ENCODE peak calls at places on chromosomes 7 and 10, in six cellular contexts. Z, S, W, J, X and T are unnamed samples.

GRCh38 chr7:102080003-102080361 is 206.7 kb upstream of the SH2B2 start:
- DNase-seq in Z (no peak), S (no peak), W (peak), J (no peak), X (no peak), T (no peak)

GRCh38 chr7:64774204-64774842 is 19.9 kb upstream of the ZNF138 start:
- DNase-seq in Z (no peak), S (no peak), W (no peak), J (no peak), X (no peak), T (no peak)

GRCh38 chr10:44982114-44982460 is 3.5 kb upstream of the DEPP1 start:
- DNase-seq in Z (no peak), S (no peak), W (no peak), J (no peak), X (no peak), T (no peak)

GRCh38 chr7:20299647-20300312 is 30.9 kb upstream of the ITGB8 start:
- DNase-seq in Z (no peak), S (no peak), W (no peak), J (no peak), X (peak), T (no peak)

GRCh38 chr7:100367251-100367620 is 6.1 kb upstream of the PILRA start:
- DNase-seq in Z (no peak), S (no peak), W (no peak), J (no peak), X (no peak), T (no peak)

GRCh38 chr10:124025638-124026336 is 67.6 kb downstream of the CHST15 start:
- DNase-seq in Z (peak), S (peak), W (peak), J (no peak), X (no peak), T (peak)

GRCh38 chr10:132396495-132397035 is 435 bp upstream of the PWWP2B start:
- DNase-seq in Z (no peak), S (peak), W (peak), J (no peak), X (no peak), T (peak)

GRCh38 chr7:75039166-75039565 is 34.4 kb downstream of the RCC1L start:
- DNase-seq in Z (no peak), S (no peak), W (no peak), J (no peak), X (no peak), T (no peak)

GRCh38 chr7:90425376-90425775 is 22.1 kb downstream of the CLDN12 start:
- DNase-seq in Z (no peak), S (no peak), W (no peak), J (no peak), X (no peak), T (no peak)

GRCh38 chr7:46291601-46292150 is 370.6 kb upstream of the IGFBP3 start:
- DNase-seq in Z (no peak), S (no peak), W (no peak), J (no peak), X (peak), T (peak)

GRCh38 chr10:17713133-17713532 is 38.9 kb upstream of the TMEM236 start:
- DNase-seq in Z (no peak), S (no peak), W (no peak), J (no peak), X (no peak), T (no peak)

GRCh38 chr10:27709304-27709703 is 36.3 kb downstream of the MKX start:
- DNase-seq in Z (no peak), S (no peak), W (no peak), J (no peak), X (no peak), T (no peak)

GRCh38 chr7:70756789-70757188 is 375.2 kb upstream of the GALNT17 start:
- DNase-seq in Z (no peak), S (no peak), W (no peak), J (peak), X (no peak), T (no peak)

GRCh38 chr10:76411719-76412435 is 980.5 kb downstream of the LRMDA start:
- DNase-seq in Z (no peak), S (no peak), W (no peak), J (no peak), X (no peak), T (no peak)

GRCh38 chr7:125930848-125931247 is 1001.2 kb upstream of the POT1 start:
- DNase-seq in Z (no peak), S (no peak), W (no peak), J (no peak), X (no peak), T (no peak)

GRCh38 chr7:81430761-81431160 is 339.1 kb downstream of the HGF start:
- DNase-seq in Z (no peak), S (no peak), W (no peak), J (no peak), X (no peak), T (no peak)

GRCh38 chr7:80386686-80387085 is 125.2 kb downstream of the GNAT3 start:
- DNase-seq in Z (no peak), S (no peak), W (no peak), J (no peak), X (no peak), T (no peak)

GRCh38 chr10:129709101-129709500 is 242.1 kb downstream of the MGMT start:
- DNase-seq in Z (no peak), S (no peak), W (no peak), J (no peak), X (no peak), T (no peak)

GRCh38 chr10:87000491-87000890 is 19.6 kb upstream of the FAM25A start:
- DNase-seq in Z (no peak), S (peak), W (no peak), J (no peak), X (no peak), T (no peak)
- TF ChIP-seq JUND in Z (no peak), S (no peak), W (no peak), J (no peak), X (no peak), T (no peak)

DNA sequence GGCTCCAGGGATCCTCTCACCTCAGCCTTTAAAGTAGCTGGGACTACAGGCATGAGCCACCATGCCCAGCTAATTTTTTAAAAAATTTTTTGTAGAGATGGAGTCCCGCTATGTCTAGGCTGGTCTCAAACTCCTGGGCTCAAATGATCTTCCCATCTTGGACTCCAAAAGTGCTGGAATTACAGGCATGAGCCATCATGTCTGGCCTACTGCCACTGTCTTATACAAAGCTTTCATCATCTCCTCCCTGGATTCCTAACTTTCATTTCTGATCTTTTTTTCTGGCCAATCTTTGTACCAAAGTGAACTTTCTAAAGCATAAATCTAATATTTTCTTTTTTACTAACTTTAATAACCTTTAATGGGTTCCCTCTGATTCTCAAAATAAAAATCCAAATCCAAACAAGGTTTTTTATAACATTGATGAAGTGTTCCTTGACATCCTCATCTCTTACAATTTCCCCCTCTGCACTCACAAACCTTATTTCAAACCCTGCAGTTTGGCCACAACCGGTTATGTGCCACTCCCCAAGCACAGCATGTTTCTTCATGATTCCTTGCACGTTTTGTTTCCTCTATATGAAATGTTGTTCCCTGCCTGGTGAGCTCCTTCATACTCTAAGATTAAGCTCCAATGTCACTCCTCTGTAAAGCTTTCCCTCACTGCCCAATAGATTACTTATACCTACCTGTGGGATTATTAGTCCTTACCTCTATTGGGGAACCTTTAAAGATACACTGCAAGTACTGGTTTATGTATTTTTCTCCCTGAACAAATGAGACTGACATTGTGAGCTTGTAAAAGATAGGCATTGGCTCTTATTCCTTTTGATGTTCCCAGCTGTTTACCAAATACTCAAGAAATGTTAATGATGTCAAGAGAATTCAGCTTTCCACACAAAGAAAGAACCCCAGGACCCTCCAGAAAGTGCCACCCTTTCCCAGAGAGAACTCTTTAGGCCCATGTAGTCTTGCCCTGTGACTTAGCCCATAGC is 101.7 kb downstream of the HOXA1 start:
- DNase-seq in Z (no peak), S (no peak), W (no peak), J (no peak), X (no peak), T (no peak)
- TF ChIP-seq JUND in Z (no peak), S (no peak), W (no peak), J (no peak), X (no peak), T (no peak)

DNA sequence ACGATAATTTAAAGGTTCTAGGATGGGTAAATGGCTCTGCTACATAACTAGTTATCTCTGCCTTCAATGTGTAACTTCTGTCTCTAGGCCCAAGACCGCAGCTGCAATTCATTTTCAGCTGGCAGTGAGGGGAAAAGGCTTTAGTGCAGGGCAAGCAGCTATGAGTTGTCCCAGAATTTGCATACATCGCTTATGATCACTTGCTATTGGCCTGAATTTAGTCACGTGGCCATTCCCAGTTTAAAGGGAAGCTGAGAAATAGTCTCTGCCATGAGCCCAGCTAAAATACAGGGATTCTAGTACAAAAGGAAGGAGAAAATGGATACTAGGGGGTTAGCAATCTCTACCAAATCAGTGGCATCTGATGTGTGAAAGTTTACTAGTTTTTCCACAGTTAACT is 145.8 kb upstream of the IMMP2L start:
- DNase-seq in Z (no peak), S (no peak), W (no peak), J (no peak), X (no peak), T (no peak)
- TF ChIP-seq JUND in Z (no peak), S (no peak), W (no peak), J (no peak), X (no peak), T (no peak)

DNA sequence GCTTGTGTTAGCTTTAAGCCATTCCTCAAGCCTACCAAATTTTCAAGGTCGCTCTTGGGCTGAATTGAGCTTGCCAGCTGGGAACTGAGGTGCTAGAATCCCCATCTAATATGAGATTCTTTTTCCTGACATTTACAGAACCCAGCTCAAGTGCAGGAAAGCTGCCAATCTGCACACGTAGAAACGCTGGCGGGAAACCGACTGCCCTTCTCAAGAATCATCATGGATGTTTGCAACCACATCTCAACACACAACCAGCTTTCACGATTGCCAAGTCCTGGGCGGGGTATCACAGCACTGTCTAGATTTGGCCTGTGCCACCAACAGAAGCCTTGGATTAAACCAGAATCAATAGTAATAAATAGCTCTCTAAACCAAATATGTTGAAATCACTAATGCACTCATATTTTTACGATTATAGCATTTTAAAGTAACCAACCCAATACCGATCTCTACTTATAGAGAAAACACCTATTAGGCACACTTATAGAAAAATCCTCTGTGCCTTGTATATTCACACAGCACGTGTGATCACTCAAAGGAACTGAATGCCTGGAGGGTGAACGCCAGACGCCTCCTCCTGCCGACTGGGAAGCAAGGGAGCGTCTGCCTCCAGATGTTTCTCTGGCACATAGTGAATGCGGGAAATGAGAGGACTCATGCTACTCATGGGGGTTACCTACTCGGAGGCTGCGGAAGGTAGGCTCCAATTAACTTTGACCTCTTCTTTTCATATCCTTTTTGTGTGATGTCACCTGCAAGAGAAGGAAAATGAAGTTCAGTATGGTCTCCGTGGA is 203.5 kb downstream of the DIP2C start:
- DNase-seq in Z (no peak), S (no peak), W (no peak), J (peak), X (no peak), T (no peak)
- TF ChIP-seq JUND in Z (no peak), S (no peak), W (no peak), J (no peak), X (no peak), T (no peak)

GRCh38 chr7:55072251-55072650 is 53.4 kb downstream of the EGFR start:
- DNase-seq in Z (no peak), S (no peak), W (no peak), J (no peak), X (no peak), T (no peak)

GRCh38 chr7:55071411-55072188 is 52.8 kb downstream of the EGFR start:
- DNase-seq in Z (no peak), S (no peak), W (no peak), J (no peak), X (no peak), T (no peak)

GRCh38 chr7:55075464-55075971 is 56.7 kb downstream of the EGFR start:
- DNase-seq in Z (no peak), S (no peak), W (no peak), J (no peak), X (no peak), T (no peak)

GRCh38 chr7:55073051-55073511 is 54.3 kb downstream of the EGFR start:
- DNase-seq in Z (no peak), S (no peak), W (no peak), J (no peak), X (peak), T (no peak)

DNA sequence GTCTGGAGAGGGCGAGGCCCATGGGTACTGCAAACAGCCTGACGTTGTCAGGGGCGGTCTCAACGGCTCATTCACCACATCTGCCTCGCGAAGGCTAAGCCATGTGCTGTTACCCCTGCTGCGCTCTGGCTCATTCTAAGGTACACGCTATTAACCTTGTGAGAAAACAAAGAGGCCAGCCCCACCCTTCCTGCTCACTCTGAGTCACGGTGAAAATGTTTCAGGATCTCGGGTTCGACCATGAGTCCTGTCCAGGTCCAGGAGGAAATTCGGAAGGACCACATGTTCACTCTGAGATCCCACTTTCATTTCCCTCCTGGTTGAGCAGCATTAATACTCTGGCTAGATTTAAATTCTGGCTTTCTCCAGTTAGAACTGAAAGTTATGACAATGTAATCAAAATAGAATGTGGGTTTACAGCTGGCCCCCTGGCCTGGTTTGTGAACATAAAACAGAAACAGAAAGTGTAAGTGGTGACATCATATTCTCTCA is 55.2 kb downstream of the EGFR start:
- DNase-seq in Z (peak), S (peak), W (peak), J (no peak), X (peak), T (no peak)
- TF ChIP-seq JUND in Z (peak), S (no peak), W (no peak), J (no peak), X (peak), T (no peak)

GRCh38 chr10:8054498-8055407 is at the start of gene GATA3:
- DNase-seq in Z (no peak), S (no peak), W (no peak), J (peak), X (no peak), T (peak)
- TF ChIP-seq JUND in Z (no peak), S (no peak), W (no peak), J (no peak), X (no peak), T (no peak)

GRCh38 chr10:122765412-122765811 is 65.8 kb upstream of the C10orf120 start:
- DNase-seq in Z (no peak), S (no peak), W (no peak), J (no peak), X (no peak), T (no peak)
- TF ChIP-seq JUND in Z (no peak), S (no peak), W (no peak), J (no peak), X (no peak), T (no peak)

GRCh38 chr7:15915694-15916093 is 229.2 kb upstream of the MEOX2 start:
- DNase-seq in Z (no peak), S (no peak), W (no peak), J (no peak), X (no peak), T (no peak)
- TF ChIP-seq JUND in Z (no peak), S (no peak), W (no peak), J (no peak), X (no peak), T (no peak)

GRCh38 chr10:79052311-79053080 is 16.3 kb upstream of the ZMIZ1 start:
- DNase-seq in Z (no peak), S (peak), W (peak), J (no peak), X (no peak), T (peak)
- TF ChIP-seq JUND in Z (no peak), S (no peak), W (peak), J (no peak), X (no peak), T (no peak)

GRCh38 chr7:122384528-122384927 is 80.0 kb upstream of the FEZF1 start:
- DNase-seq in Z (no peak), S (no peak), W (no peak), J (no peak), X (no peak), T (no peak)
- TF ChIP-seq JUND in Z (no peak), S (no peak), W (no peak), J (no peak), X (no peak), T (no peak)